ENCODE peak calls at places on chromosomes 7 and 10, in ten cellular contexts. A, M, Q, E, H, W, X, R, L and F are unnamed samples.
A peak's percentile ranks its signal among the peaks of the same experiment; 100 is the strongest.

GRCh38 chr7:31767686-31768358 is 80.8 kb downstream of the PPP1R17 start:
- DNase-seq in A (no peak), M (no peak), Q (no peak), E (no peak), H (no peak), W (peak; percentile 83), X (no peak), R (no peak), L (no peak), F (no peak)

GRCh38 chr10:121096617-121097431 is 245.7 kb downstream of the WDR11 start:
- DNase-seq in A (no peak), M (peak; percentile 65), Q (no peak), E (no peak), H (no peak), W (peak; percentile 22), X (peak; percentile 88), R (no peak), L (no peak), F (no peak)

GRCh38 chr10:118595598-118596425 is at the start of gene PRLHR:
- DNase-seq in A (no peak), M (no peak), Q (no peak), E (no peak), H (no peak), W (peak; percentile 94), X (no peak), R (no peak), L (no peak), F (peak; percentile 31)

GRCh38 chr7:15581352-15581951 is 19.6 kb upstream of the AGMO start:
- DNase-seq in A (no peak), M (no peak), Q (no peak), E (no peak), H (no peak), W (no peak), X (no peak), R (no peak), L (no peak), F (no peak)

GRCh38 chr10:76082956-76083355 is 651.5 kb downstream of the LRMDA start:
- DNase-seq in A (no peak), M (no peak), Q (no peak), E (no peak), H (no peak), W (peak; percentile 76), X (no peak), R (no peak), L (no peak), F (no peak)

GRCh38 chr7:159036916-159037605 is 107.6 kb downstream of the VIPR2 start:
- DNase-seq in A (no peak), M (no peak), Q (no peak), E (no peak), H (no peak), W (no peak), X (no peak), R (no peak), L (no peak), F (no peak)

GRCh38 chr10:12631787-12632562 is 282.6 kb downstream of the CAMK1D start:
- DNase-seq in A (no peak), M (no peak), Q (no peak), E (no peak), H (no peak), W (no peak), X (no peak), R (no peak), L (no peak), F (no peak)

GRCh38 chr7:26298432-26299058 is 6.9 kb downstream of the SNX10 start:
- DNase-seq in A (no peak), M (no peak), Q (no peak), E (no peak), H (no peak), W (no peak), X (no peak), R (no peak), L (no peak), F (no peak)

GRCh38 chr10:22611425-22612111 is 102.8 kb downstream of the PIP4K2A start:
- DNase-seq in A (no peak), M (no peak), Q (peak; percentile 90), E (no peak), H (peak; percentile 50), W (no peak), X (no peak), R (no peak), L (no peak), F (no peak)

GRCh38 chr7:1720325-1720724 is 50.2 kb downstream of the ELFN1 start:
- DNase-seq in A (no peak), M (no peak), Q (no peak), E (no peak), H (no peak), W (no peak), X (no peak), R (no peak), L (no peak), F (no peak)

GRCh38 chr10:8183241-8183704 is 128.8 kb downstream of the GATA3 start:
- DNase-seq in A (no peak), M (no peak), Q (peak; percentile 78), E (no peak), H (peak; percentile 23), W (no peak), X (no peak), R (no peak), L (no peak), F (no peak)

GRCh38 chr10:119207713-119208552 is 562 bp downstream of the GRK5 start:
- DNase-seq in A (peak; percentile 38), M (peak; percentile 51), Q (peak; percentile 10), E (peak; percentile 93), H (peak; percentile 27), W (peak; percentile 56), X (peak; percentile 63), R (no peak), L (no peak), F (no peak)

GRCh38 chr7:31109751-31110150 is 57.6 kb downstream of the ADCYAP1R1 start:
- DNase-seq in A (no peak), M (no peak), Q (no peak), E (no peak), H (no peak), W (no peak), X (no peak), R (no peak), L (no peak), F (no peak)

GRCh38 chr7:96701258-96701657 is 8.4 kb downstream of the SEM1 start:
- DNase-seq in A (no peak), M (no peak), Q (no peak), E (no peak), H (no peak), W (peak; percentile 36), X (no peak), R (no peak), L (no peak), F (peak; percentile 53)

GRCh38 chr7:16078076-16078952 is 343.0 kb downstream of the CRPPA start:
- DNase-seq in A (no peak), M (no peak), Q (peak; percentile 13), E (no peak), H (no peak), W (peak; percentile 64), X (no peak), R (no peak), L (no peak), F (peak; percentile 27)

GRCh38 chr10:75723319-75723965 is 292.0 kb downstream of the LRMDA start:
- DNase-seq in A (no peak), M (no peak), Q (no peak), E (no peak), H (no peak), W (no peak), X (no peak), R (no peak), L (no peak), F (no peak)

GRCh38 chr10:34364253-34365037 is 450.7 kb downstream of the PARD3 start:
- DNase-seq in A (no peak), M (no peak), Q (no peak), E (no peak), H (no peak), W (no peak), X (no peak), R (no peak), L (no peak), F (no peak)

GRCh38 chr10:13890617-13891541 is 304.1 kb downstream of the PRPF18 start:
- DNase-seq in A (no peak), M (no peak), Q (no peak), E (no peak), H (no peak), W (peak; percentile 62), X (peak; percentile 62), R (no peak), L (no peak), F (no peak)

GRCh38 chr7:30445770-30446169 is 32.8 kb downstream of the NOD1 start:
- DNase-seq in A (peak; percentile 81), M (peak; percentile 64), Q (peak; percentile 50), E (peak; percentile 95), H (peak; percentile 46), W (peak; percentile 15), X (peak; percentile 88), R (peak; percentile 63), L (no peak), F (no peak)

GRCh38 chr10:43322321-43322720 is 49.1 kb upstream of the FXYD4 start:
- DNase-seq in A (no peak), M (no peak), Q (no peak), E (peak; percentile 56), H (no peak), W (no peak), X (no peak), R (no peak), L (no peak), F (no peak)

GRCh38 chr10:69786791-69787190 is 14.9 kb upstream of the COL13A1 start:
- DNase-seq in A (no peak), M (no peak), Q (no peak), E (no peak), H (no peak), W (peak; percentile 23), X (no peak), R (no peak), L (no peak), F (no peak)

GRCh38 chr7:151824285-151824950 is 52.5 kb downstream of the PRKAG2 start:
- DNase-seq in A (no peak), M (no peak), Q (no peak), E (peak; percentile 47), H (no peak), W (no peak), X (peak; percentile 27), R (no peak), L (no peak), F (no peak)

GRCh38 chr7:97580205-97580604 is 151.7 kb upstream of the TAC1 start:
- DNase-seq in A (no peak), M (no peak), Q (no peak), E (no peak), H (no peak), W (peak; percentile 37), X (no peak), R (no peak), L (no peak), F (no peak)

GRCh38 chr7:885893-886625 is 9.7 kb downstream of the GET4 start:
- DNase-seq in A (no peak), M (peak; percentile 11), Q (no peak), E (peak; percentile 65), H (no peak), W (no peak), X (peak; percentile 35), R (no peak), L (no peak), F (no peak)

GRCh38 chr10:86824151-86824550 is 67.7 kb downstream of the BMPR1A start:
- DNase-seq in A (no peak), M (no peak), Q (no peak), E (no peak), H (no peak), W (peak; percentile 51), X (no peak), R (no peak), L (no peak), F (no peak)

GRCh38 chr10:5563991-5564536 is 39.3 kb downstream of the CALML3 start:
- DNase-seq in A (no peak), M (no peak), Q (peak; percentile 62), E (peak; percentile 66), H (peak; percentile 60), W (no peak), X (peak; percentile 35), R (no peak), L (no peak), F (no peak)

GRCh38 chr10:86651021-86651471 is 3.3 kb upstream of the OPN4 start:
- DNase-seq in A (no peak), M (no peak), Q (no peak), E (peak; percentile 54), H (no peak), W (no peak), X (peak; percentile 50), R (no peak), L (no peak), F (no peak)

GRCh38 chr7:149753370-149754233 is 19.8 kb downstream of the ZNF467 start:
- DNase-seq in A (no peak), M (peak; percentile 61), Q (no peak), E (peak; percentile 75), H (no peak), W (peak; percentile 69), X (no peak), R (no peak), L (no peak), F (peak; percentile 44)